ENCODE peak calls at places on chromosomes 16 and 17, in eight cellular contexts. X, P, L, F, H, U, B and E are unnamed samples.

GRCh38 chr16:24482681-24483202 is 56.6 kb upstream of the RBBP6 start:
- DNase-seq in X (no peak), P (no peak), L (no peak), F (no peak), H (no peak), U (no peak), B (no peak), E (no peak)

GRCh38 chr16:89442990-89443726 is 47.2 kb downstream of the ANKRD11 start:
- DNase-seq in X (peak), P (no peak), L (peak), F (peak), H (no peak), U (no peak), B (peak), E (peak)

GRCh38 chr17:73491648-73492047 is 152.6 kb downstream of the SDK2 start:
- DNase-seq in X (no peak), P (no peak), L (no peak), F (no peak), H (no peak), U (no peak), B (no peak), E (peak)

GRCh38 chr17:30323262-30323894 is 10.5 kb downstream of the TMIGD1 start:
- DNase-seq in X (no peak), P (no peak), L (no peak), F (no peak), H (no peak), U (no peak), B (no peak), E (no peak)

GRCh38 chr17:81487487-81488275 is 24.9 kb downstream of the ACTG1 start:
- DNase-seq in X (peak), P (no peak), L (no peak), F (peak), H (peak), U (peak), B (peak), E (peak)

GRCh38 chr16:84791088-84791487 is 28.7 kb upstream of the CRISPLD2 start:
- DNase-seq in X (no peak), P (no peak), L (no peak), F (peak), H (no peak), U (no peak), B (no peak), E (no peak)

GRCh38 chr17:74981979-74982662 is 5.3 kb upstream of the CDR2L start:
- DNase-seq in X (peak), P (no peak), L (peak), F (peak), H (peak), U (peak), B (peak), E (peak)

GRCh38 chr17:31175237-31175636 is 80.5 kb downstream of the NF1 start:
- DNase-seq in X (no peak), P (no peak), L (no peak), F (no peak), H (no peak), U (no peak), B (no peak), E (no peak)

GRCh38 chr16:75294773-75295172 is 43.3 kb upstream of the BCAR1 start:
- DNase-seq in X (no peak), P (no peak), L (no peak), F (no peak), H (no peak), U (no peak), B (no peak), E (peak)

GRCh38 chr17:50672831-50673551 is 34.7 kb downstream of the ANKRD40 start:
- DNase-seq in X (no peak), P (no peak), L (no peak), F (no peak), H (no peak), U (no peak), B (no peak), E (no peak)

GRCh38 chr16:48537909-48538745 is 71.9 kb downstream of the N4BP1 start:
- DNase-seq in X (no peak), P (no peak), L (no peak), F (no peak), H (peak), U (no peak), B (no peak), E (no peak)

GRCh38 chr16:65015577-65015976 is 106.3 kb downstream of the CDH11 start:
- DNase-seq in X (no peak), P (no peak), L (no peak), F (no peak), H (no peak), U (no peak), B (no peak), E (no peak)

GRCh38 chr16:57526498-57526897 is 9.9 kb downstream of the CCDC102A start:
- DNase-seq in X (no peak), P (no peak), L (no peak), F (no peak), H (no peak), U (no peak), B (no peak), E (no peak)

GRCh38 chr17:39659286-39660010 is 5.7 kb upstream of the TCAP start:
- DNase-seq in X (no peak), P (no peak), L (no peak), F (no peak), H (no peak), U (no peak), B (no peak), E (no peak)

GRCh38 chr17:5902671-5903070 is 167.5 kb upstream of the WSCD1 start:
- DNase-seq in X (no peak), P (no peak), L (no peak), F (no peak), H (no peak), U (no peak), B (no peak), E (no peak)

GRCh38 chr16:84228321-84228838 is 11.4 kb downstream of the KCNG4 start:
- DNase-seq in X (peak), P (no peak), L (peak), F (peak), H (peak), U (peak), B (peak), E (peak)

GRCh38 chr16:64144612-64145011 is 977.3 kb downstream of the CDH11 start:
- DNase-seq in X (no peak), P (no peak), L (no peak), F (no peak), H (no peak), U (no peak), B (no peak), E (no peak)

GRCh38 chr16:29845656-29846055 is 17.4 kb downstream of the CDIPT start:
- DNase-seq in X (no peak), P (no peak), L (no peak), F (no peak), H (no peak), U (no peak), B (no peak), E (no peak)

GRCh38 chr16:69404275-69404805 is 18.5 kb upstream of the TERF2 start:
- DNase-seq in X (peak), P (no peak), L (peak), F (peak), H (no peak), U (peak), B (peak), E (no peak)

GRCh38 chr16:11064202-11064540 is 119.8 kb downstream of the CLEC16A start:
- DNase-seq in X (no peak), P (no peak), L (no peak), F (no peak), H (no peak), U (no peak), B (no peak), E (no peak)

GRCh38 chr16:55273959-55274358 is 50.0 kb upstream of the IRX6 start:
- DNase-seq in X (no peak), P (no peak), L (no peak), F (no peak), H (no peak), U (no peak), B (no peak), E (no peak)

GRCh38 chr16:11799509-11800384 is 2.7 kb upstream of the ZC3H7A start:
- DNase-seq in X (no peak), P (no peak), L (no peak), F (no peak), H (no peak), U (no peak), B (no peak), E (no peak)

GRCh38 chr17:75004371-75004770 is 8.1 kb upstream of the MRPL58 start:
- DNase-seq in X (no peak), P (no peak), L (no peak), F (no peak), H (no peak), U (no peak), B (no peak), E (no peak)

GRCh38 chr16:56513972-56514371 is 5.9 kb downstream of the BBS2 start:
- DNase-seq in X (peak), P (peak), L (peak), F (peak), H (no peak), U (peak), B (peak), E (peak)

GRCh38 chr16:11498683-11499082 is 88.0 kb downstream of the LITAF start:
- DNase-seq in X (no peak), P (no peak), L (no peak), F (no peak), H (no peak), U (no peak), B (no peak), E (no peak)

GRCh38 chr16:252366-253337 is 18.0 kb downstream of the FAM234A start:
- DNase-seq in X (no peak), P (peak), L (no peak), F (no peak), H (no peak), U (peak), B (no peak), E (no peak)

GRCh38 chr17:46194393-46195216 is 1.4 kb upstream of the KANSL1 start:
- DNase-seq in X (peak), P (peak), L (peak), F (peak), H (no peak), U (peak), B (no peak), E (peak)

GRCh38 chr16:55021595-55022475 is 91.2 kb downstream of the IRX5 start:
- DNase-seq in X (peak), P (no peak), L (peak), F (no peak), H (peak), U (peak), B (peak), E (no peak)

GRCh38 chr17:64354824-64355535 is 35.7 kb downstream of the PECAM1 start:
- DNase-seq in X (no peak), P (no peak), L (no peak), F (peak), H (no peak), U (no peak), B (no peak), E (no peak)

GRCh38 chr17:59845595-59846390 is 47.0 kb downstream of the TUBD1 start:
- DNase-seq in X (peak), P (no peak), L (peak), F (peak), H (no peak), U (peak), B (peak), E (no peak)
- TF ChIP-seq RAD21 in X (no peak), P (no peak), L (no peak), F (no peak), H (no peak), U (no peak), B (no peak), E (no peak)

GRCh38 chr16:81708459-81709368 is 70.4 kb upstream of the PLCG2 start:
- DNase-seq in X (peak), P (no peak), L (no peak), F (no peak), H (no peak), U (no peak), B (no peak), E (no peak)

GRCh38 chr16:81711609-81712329 is 67.3 kb upstream of the PLCG2 start:
- DNase-seq in X (peak), P (no peak), L (peak), F (peak), H (no peak), U (peak), B (no peak), E (peak)

GRCh38 chr16:81707411-81708321 is 71.4 kb upstream of the PLCG2 start:
- DNase-seq in X (no peak), P (no peak), L (no peak), F (peak), H (no peak), U (no peak), B (no peak), E (no peak)

GRCh38 chr16:81710596-81710995 is 68.5 kb upstream of the PLCG2 start:
- DNase-seq in X (peak), P (no peak), L (no peak), F (no peak), H (no peak), U (no peak), B (no peak), E (no peak)

GRCh38 chr16:81709369-81709900 is 69.7 kb upstream of the PLCG2 start:
- DNase-seq in X (no peak), P (no peak), L (no peak), F (no peak), H (no peak), U (no peak), B (no peak), E (no peak)
- H3K4me2 ChIP-seq in X (peak), P (no peak), L (no peak), F (no peak), H (no peak), U (no peak), B (no peak), E (no peak)

DNA sequence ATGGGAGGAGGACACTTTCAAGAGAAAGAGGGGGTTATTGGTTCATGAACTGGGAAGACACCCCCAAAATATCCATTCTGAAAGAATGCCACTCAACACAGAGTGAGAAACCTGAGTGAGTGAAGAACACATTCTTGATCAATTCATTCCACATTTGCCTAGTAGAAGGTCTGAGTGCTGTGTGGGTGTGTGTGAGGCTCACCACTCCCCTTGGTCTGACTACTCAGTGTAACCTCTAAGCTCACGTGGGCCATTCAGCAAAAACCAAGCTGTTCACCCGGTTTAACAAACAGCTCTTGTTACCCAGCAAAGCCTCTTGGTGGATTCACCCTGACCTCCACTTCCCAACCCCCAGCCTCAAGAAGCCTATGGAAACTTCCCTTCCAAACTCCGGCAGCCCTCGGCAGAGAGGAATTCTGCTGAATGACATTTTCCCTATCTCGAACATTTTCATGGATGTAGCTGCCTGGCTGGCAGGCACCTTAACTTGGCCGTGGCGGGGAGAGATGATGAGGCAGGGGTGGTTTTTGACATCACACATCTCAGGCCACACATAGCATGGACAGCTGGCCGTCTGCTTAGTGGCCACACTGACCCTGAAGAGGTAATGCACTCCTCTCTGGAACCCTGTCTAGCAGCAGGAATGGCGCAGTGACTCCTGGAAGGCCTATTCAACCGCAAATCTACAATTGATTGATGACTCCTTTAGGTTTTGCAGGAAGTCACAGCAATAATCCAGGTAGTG is 11.6 kb downstream of the ST6GALNAC1 start:
- DNase-seq in X (no peak), P (no peak), L (no peak), F (peak), H (no peak), U (no peak), B (no peak), E (no peak)
- TF ChIP-seq RAD21 in X (no peak), P (no peak), L (no peak), F (no peak), H (no peak), U (no peak), B (no peak), E (no peak)

GRCh38 chr16:53093162-53093744 is 38.5 kb downstream of the CHD9 start:
- DNase-seq in X (no peak), P (no peak), L (no peak), F (no peak), H (no peak), U (no peak), B (no peak), E (no peak)

GRCh38 chr16:53091508-53092211 is 36.9 kb downstream of the CHD9 start:
- DNase-seq in X (no peak), P (peak), L (no peak), F (peak), H (no peak), U (no peak), B (no peak), E (peak)

GRCh38 chr16:53089434-53090270 is 34.9 kb downstream of the CHD9 start:
- DNase-seq in X (no peak), P (no peak), L (no peak), F (no peak), H (no peak), U (no peak), B (peak), E (no peak)

GRCh38 chr16:53090591-53091507 is 36.1 kb downstream of the CHD9 start:
- DNase-seq in X (no peak), P (peak), L (no peak), F (peak), H (no peak), U (no peak), B (peak), E (peak)

DNA sequence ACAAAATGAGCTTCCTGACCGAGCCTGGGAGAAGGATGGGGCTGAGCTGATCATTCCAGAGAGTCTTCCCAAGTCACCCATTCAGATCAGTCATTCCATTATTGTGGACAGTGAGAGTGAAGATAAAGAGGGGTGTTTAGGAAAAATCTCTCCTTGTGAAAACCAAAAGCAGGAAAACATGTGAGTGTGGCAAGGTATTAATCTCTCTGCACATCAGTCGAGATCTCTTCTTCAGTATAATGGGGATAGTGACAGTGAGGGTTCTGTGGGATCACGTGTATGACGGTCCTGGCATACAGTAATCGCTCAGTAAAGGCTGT is 35.4 kb downstream of the CHD9 start:
- DNase-seq in X (no peak), P (no peak), L (no peak), F (no peak), H (no peak), U (no peak), B (no peak), E (no peak)
- H3K4me2 ChIP-seq in X (peak), P (peak), L (no peak), F (peak), H (peak), U (no peak), B (peak), E (peak)

GRCh38 chr17:36183001-36183810 is 6.8 kb upstream of the TBC1D3B start:
- DNase-seq in X (peak), P (no peak), L (peak), F (peak), H (peak), U (peak), B (peak), E (peak)

GRCh38 chr17:36183811-36184765 is 7.7 kb upstream of the TBC1D3B start:
- DNase-seq in X (no peak), P (no peak), L (no peak), F (no peak), H (peak), U (no peak), B (no peak), E (peak)

GRCh38 chr17:36185416-36185815 is 9.0 kb upstream of the TBC1D3B start:
- DNase-seq in X (no peak), P (no peak), L (no peak), F (no peak), H (no peak), U (no peak), B (no peak), E (no peak)

GRCh38 chr17:36182176-36183000 is 6.0 kb upstream of the TBC1D3B start:
- DNase-seq in X (no peak), P (no peak), L (no peak), F (no peak), H (peak), U (no peak), B (no peak), E (no peak)
- TF ChIP-seq RAD21 in X (no peak), P (no peak), L (no peak), F (no peak), H (no peak), U (no peak), B (no peak), E (no peak)

GRCh38 chr17:57553991-57554825 is 190.9 kb downstream of the CCDC182 start:
- DNase-seq in X (no peak), P (no peak), L (no peak), F (peak), H (no peak), U (peak), B (no peak), E (peak)
- H3K4me2 ChIP-seq in X (no peak), P (no peak), L (no peak), F (peak), H (peak), U (peak), B (no peak), E (no peak)

DNA sequence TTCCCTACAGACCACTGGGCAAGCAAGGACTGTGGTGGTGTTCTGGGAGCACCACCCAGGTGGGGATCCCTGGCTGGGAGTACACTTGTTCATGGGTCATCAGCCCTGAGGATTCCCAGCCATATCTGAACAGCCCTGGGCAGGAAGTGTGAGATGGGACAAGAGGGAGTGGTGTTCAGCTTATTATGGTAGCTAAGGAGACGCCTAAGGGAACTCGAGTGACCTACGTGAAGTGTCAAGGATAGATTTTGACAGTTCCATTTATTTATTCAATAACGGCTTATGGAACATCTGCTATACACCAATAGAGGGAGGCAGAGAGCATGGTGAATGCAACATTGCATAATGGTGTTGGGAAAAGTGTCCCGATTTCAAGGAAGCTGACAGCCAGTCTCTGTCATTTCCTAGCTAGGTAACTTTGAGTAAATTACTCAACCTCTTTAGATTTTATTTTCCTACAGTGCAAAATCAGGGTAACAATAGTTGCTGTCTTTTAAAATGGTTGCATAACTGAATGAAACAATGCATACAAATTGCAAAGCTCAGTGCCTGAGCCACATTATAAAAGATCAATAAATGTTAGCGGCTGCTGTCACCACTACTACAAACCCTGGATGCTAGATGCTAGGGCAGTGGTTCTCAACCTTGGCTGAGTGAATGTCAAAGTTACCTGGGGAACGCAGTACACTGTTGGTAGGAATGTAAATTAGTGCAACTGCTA is 534.1 kb downstream of the GRIN2A start:
- DNase-seq in X (peak), P (no peak), L (no peak), F (no peak), H (peak), U (peak), B (peak), E (peak)
- TF ChIP-seq RAD21 in X (peak), P (peak), L (peak), F (peak), H (peak), U (peak), B (peak), E (peak)

GRCh38 chr16:66304961-66305360 is 61.5 kb upstream of the CDH5 start:
- DNase-seq in X (no peak), P (no peak), L (no peak), F (no peak), H (no peak), U (no peak), B (no peak), E (no peak)
- H3K4me2 ChIP-seq in X (no peak), P (no peak), L (no peak), F (no peak), H (no peak), U (no peak), B (no peak), E (no peak)